ENCODE peak calls at places on chromosomes 11 and 22, in ten cellular contexts. O is WTC11; P is thoracic aorta; T is SW 1271; C is hypothalamus; M is activated naive CD4-positive, alpha-beta T cell; B is ovary; E is choroid plexus epithelial cell; I is AG09319; J is H1. U is an unnamed sample.

GRCh38 chr11:3879967-3880542 is 24.6 kb downstream of the STIM1 start:
- DNase-seq in O (no peak), P (no peak), B (no peak), T (no peak), I (no peak), C (no peak), J (no peak), E (no peak), M (no peak), U (no peak)

GRCh38 chr11:9672918-9673317 is 9.0 kb downstream of the SWAP70 start:
- DNase-seq in I (no peak), T (no peak), B (no peak), P (no peak), E (no peak), O (no peak), C (no peak), J (no peak), M (no peak), U (no peak)

GRCh38 chr22:30262917-30263741 is 3.5 kb downstream of the OSM start:
- DNase-seq in P (no peak), M (peak), B (peak), T (peak), J (peak), E (peak), O (peak), C (peak), I (no peak), U (no peak)

GRCh38 chr22:21693333-21693998 is 27.7 kb downstream of the PPIL2 start:
- DNase-seq in E (no peak), M (no peak), P (no peak), J (no peak), B (no peak), O (no peak), T (no peak), C (no peak), I (no peak), U (no peak)

GRCh38 chr22:37983860-37984791 is at the start of gene SOX10:
- DNase-seq in P (no peak), E (no peak), B (no peak), J (no peak), T (no peak), M (no peak), I (no peak), O (peak), C (no peak), U (no peak)

GRCh38 chr22:33000342-33001280 is 57.6 kb downstream of the SYN3 start:
- DNase-seq in J (peak), B (peak), E (peak), P (no peak), I (peak), T (peak), O (peak), M (no peak), C (peak), U (peak)

GRCh38 chr22:27358096-27358870 is 443.3 kb downstream of the MN1 start:
- DNase-seq in M (no peak), I (no peak), P (no peak), E (no peak), B (no peak), T (no peak), C (no peak), J (no peak), O (no peak), U (no peak)

GRCh38 chr22:45554040-45554406 is 51.3 kb downstream of the FBLN1 start:
- DNase-seq in B (peak), P (no peak), I (no peak), T (no peak), E (no peak), C (no peak), J (no peak), O (no peak), M (no peak), U (no peak)

GRCh38 chr11:31793264-31793663 is 17.9 kb downstream of the PAX6 start:
- DNase-seq in M (no peak), I (no peak), J (no peak), P (no peak), T (no peak), B (no peak), C (no peak), E (no peak), O (no peak), U (no peak)

GRCh38 chr22:38607680-38608079 is 37.7 kb upstream of the DMC1 start:
- DNase-seq in P (no peak), O (no peak), E (no peak), M (no peak), T (no peak), C (no peak), B (no peak), J (no peak), I (no peak), U (no peak)

GRCh38 chr11:65645710-65646109 is 7.8 kb downstream of the SIPA1 start:
- DNase-seq in J (no peak), P (no peak), M (no peak), E (peak), T (peak), C (no peak), I (no peak), B (no peak), O (peak), U (no peak)

GRCh38 chr22:32018056-32018455 is 25.0 kb upstream of the SLC5A1 start:
- DNase-seq in P (no peak), J (no peak), E (peak), O (no peak), I (no peak), B (no peak), M (no peak), T (no peak), C (no peak), U (no peak)

GRCh38 chr22:38335077-38335476 is 17.8 kb upstream of the CSNK1E start:
- DNase-seq in M (no peak), T (no peak), J (no peak), B (no peak), O (no peak), E (no peak), I (no peak), P (no peak), C (no peak), U (no peak)

GRCh38 chr11:71080239-71081097 is 171.9 kb downstream of the SHANK2 start:
- DNase-seq in M (no peak), B (no peak), E (peak), J (peak), T (peak), I (peak), O (peak), P (no peak), C (peak), U (peak)

GRCh38 chr22:31586137-31586920 is 75.7 kb downstream of the PISD start:
- DNase-seq in B (no peak), P (no peak), M (no peak), E (peak), O (no peak), I (no peak), J (no peak), T (no peak), C (no peak), U (no peak)

GRCh38 chr11:118304227-118304808 is at the start of gene CD3E:
- DNase-seq in I (no peak), O (no peak), T (no peak), P (no peak), C (no peak), E (no peak), J (no peak), B (no peak), M (no peak), U (no peak)

GRCh38 chr22:26484360-26484706 is 656 bp downstream of the SRRD start:
- DNase-seq in C (no peak), O (no peak), I (no peak), T (no peak), M (no peak), E (peak), P (no peak), B (no peak), J (no peak), U (no peak)

GRCh38 chr11:2448661-2449547 is 4.1 kb downstream of the KCNQ1 start:
- DNase-seq in T (no peak), J (no peak), O (no peak), B (no peak), C (no peak), P (no peak), I (no peak), M (no peak), E (no peak), U (no peak)

GRCh38 chr11:105648762-105649161 is 38.9 kb downstream of the GRIA4 start:
- DNase-seq in J (no peak), I (no peak), B (no peak), M (no peak), T (no peak), O (no peak), P (no peak), E (no peak), C (no peak), U (no peak)

GRCh38 chr22:27088026-27088425 is 430.6 kb downstream of the MIAT start:
- DNase-seq in M (no peak), I (no peak), C (no peak), J (no peak), T (no peak), P (no peak), E (peak), B (no peak), O (no peak), U (no peak)

GRCh38 chr11:110022548-110022947 is 70.6 kb upstream of the ZC3H12C start:
- DNase-seq in C (no peak), I (no peak), M (no peak), E (peak), O (no peak), J (no peak), T (no peak), B (no peak), P (no peak), U (no peak)

GRCh38 chr11:68929135-68929534 is 25.4 kb downstream of the IGHMBP2 start:
- DNase-seq in T (no peak), E (no peak), C (no peak), I (no peak), M (no peak), J (no peak), B (no peak), O (no peak), P (no peak), U (no peak)

GRCh38 chr22:27501191-27501936 is 300.2 kb downstream of the MN1 start:
- DNase-seq in B (no peak), C (no peak), J (no peak), I (no peak), P (no peak), E (no peak), T (no peak), M (no peak), O (no peak), U (no peak)

GRCh38 chr11:16170448-16170847 is 185.9 kb downstream of the SOX6 start:
- DNase-seq in I (no peak), J (no peak), T (no peak), B (no peak), O (no peak), E (no peak), M (no peak), P (no peak), C (no peak), U (no peak)

GRCh38 chr22:32880906-32881596 is 79.5 kb downstream of the TIMP3 start:
- DNase-seq in O (no peak), C (no peak), M (no peak), E (peak), P (no peak), J (no peak), B (peak), I (no peak), T (no peak), U (no peak)

GRCh38 chr11:128232588-128232987 is 354.8 kb downstream of the ETS1 start:
- DNase-seq in E (no peak), B (no peak), J (no peak), T (no peak), P (no peak), O (no peak), C (no peak), M (no peak), I (no peak), U (no peak)